ENCODE peak calls at places on chromosomes 13 and 19, in five cellular contexts. C is Calu3, D is heart right ventricle, E is NCI-H748 treated with DMSO at 0.1 percent for 48 hours, Q is Ammon's horn. M is an unnamed sample.
A peak's percentile ranks its signal among the peaks of the same experiment; 100 is the strongest.

GRCh38 chr13:43348397-43348796 is 325.0 kb downstream of the DNAJC15 start:
- DNase-seq in C (no peak), D (no peak), E (no peak), Q (no peak), M (peak; percentile 53)

GRCh38 chr13:79496188-79496587 is 15.2 kb downstream of the NDFIP2 start:
- DNase-seq in C (no peak), D (no peak), E (no peak), Q (no peak), M (no peak)

GRCh38 chr19:16142032-16142580 is 1.4 kb upstream of the HSH2D start:
- DNase-seq in C (no peak), D (no peak), E (no peak), Q (no peak), M (no peak)

GRCh38 chr13:93771229-93771628 is 544.6 kb downstream of the GPC6 start:
- DNase-seq in C (no peak), D (no peak), E (no peak), Q (no peak), M (no peak)

GRCh38 chr13:31765441-31765840 is 26.1 kb downstream of the RXFP2 start:
- DNase-seq in C (no peak), D (no peak), E (no peak), Q (no peak), M (peak; percentile 22)

GRCh38 chr19:43463381-43464088 is 1.9 kb downstream of the LYPD3 start:
- DNase-seq in C (peak; percentile 94), D (peak; percentile 99), E (peak; percentile 97), Q (peak; percentile 92), M (peak; percentile 97)

GRCh38 chr13:113001251-113002140 is 32.5 kb downstream of the MCF2L start:
- DNase-seq in C (peak; percentile 58), D (no peak), E (peak; percentile 43), Q (peak; percentile 77), M (no peak)

GRCh38 chr13:97125051-97125809 is 96.9 kb upstream of the MBNL2 start:
- DNase-seq in C (peak; percentile 39), D (no peak), E (peak; percentile 37), Q (peak; percentile 46), M (peak; percentile 89)

GRCh38 chr19:37114001-37114400 is 35.8 kb downstream of the ZNF420 start:
- DNase-seq in C (no peak), D (no peak), E (no peak), Q (no peak), M (no peak)

GRCh38 chr19:46181386-46181774 is 33.3 kb downstream of the IGFL2 start:
- DNase-seq in C (no peak), D (no peak), E (no peak), Q (no peak), M (peak; percentile 62)

GRCh38 chr19:52962394-52963228 is at the start of gene ZNF816:
- DNase-seq in C (peak; percentile 97), D (peak; percentile 99), E (peak; percentile 95), Q (peak; percentile 90), M (peak; percentile 95)